ENCODE peak calls at places on chromosomes 12 and 14, in nine cellular contexts. One of them, this sample, is unnamed.

GRCh38 chr12:122454739-122455138 is 32.3 kb upstream of the CLIP1 start:
- DNase-seq in fibroblast of the aortic adventitia: no peak
- DNase-seq in endothelial cell: no peak
- DNase-seq in non-pigmented ciliary epithelial cell: no peak
- DNase-seq in GDM1: no peak
- DNase-seq in activated CD4-positive, alpha-beta T cell treated with anti-CD3 and anti-CD28 coated beads for 48 hours: no peak
- DNase-seq in T1000: no peak
- DNase-seq in stimulated activated CD8-positive, alpha-beta memory T cell treated with anti-CD3 and anti-CD28 coated beads, Interleukin-4, amount 100 ng/mL, for 48 hours: no peak
- DNase-seq in A172: no peak
- DNase-seq in this sample: no peak

GRCh38 chr12:122005252-122005651 is 16.4 kb upstream of the BCL7A start:
- DNase-seq in activated CD4-positive, alpha-beta T cell treated with anti-CD3 and anti-CD28 coated beads for 48 hours: no peak
- DNase-seq in fibroblast of the aortic adventitia: no peak
- DNase-seq in stimulated activated CD8-positive, alpha-beta memory T cell treated with anti-CD3 and anti-CD28 coated beads, Interleukin-4, amount 100 ng/mL, for 48 hours: no peak
- DNase-seq in GDM1: no peak
- DNase-seq in endothelial cell: no peak
- DNase-seq in non-pigmented ciliary epithelial cell: no peak
- DNase-seq in A172: no peak
- DNase-seq in T1000: no peak
- DNase-seq in this sample: peak; percentile 18

GRCh38 chr14:71169028-71169427 is 261.8 kb downstream of the PCNX1 start:
- DNase-seq in GDM1: no peak
- DNase-seq in A172: no peak
- DNase-seq in T1000: no peak
- DNase-seq in non-pigmented ciliary epithelial cell: no peak
- DNase-seq in stimulated activated CD8-positive, alpha-beta memory T cell treated with anti-CD3 and anti-CD28 coated beads, Interleukin-4, amount 100 ng/mL, for 48 hours: no peak
- DNase-seq in activated CD4-positive, alpha-beta T cell treated with anti-CD3 and anti-CD28 coated beads for 48 hours: no peak
- DNase-seq in endothelial cell: no peak
- DNase-seq in fibroblast of the aortic adventitia: no peak
- DNase-seq in this sample: no peak

GRCh38 chr14:71538949-71539659 is 393.1 kb upstream of the RGS6 start:
- DNase-seq in GDM1: no peak
- DNase-seq in non-pigmented ciliary epithelial cell: no peak
- DNase-seq in T1000: no peak
- DNase-seq in stimulated activated CD8-positive, alpha-beta memory T cell treated with anti-CD3 and anti-CD28 coated beads, Interleukin-4, amount 100 ng/mL, for 48 hours: no peak
- DNase-seq in endothelial cell: no peak
- DNase-seq in fibroblast of the aortic adventitia: peak; percentile 78
- DNase-seq in A172: no peak
- DNase-seq in activated CD4-positive, alpha-beta T cell treated with anti-CD3 and anti-CD28 coated beads for 48 hours: no peak
- DNase-seq in this sample: no peak

GRCh38 chr14:31205681-31206535 is 1.7 kb downstream of the HECTD1 start:
- DNase-seq in T1000: no peak
- DNase-seq in non-pigmented ciliary epithelial cell: no peak
- DNase-seq in activated CD4-positive, alpha-beta T cell treated with anti-CD3 and anti-CD28 coated beads for 48 hours: no peak
- DNase-seq in stimulated activated CD8-positive, alpha-beta memory T cell treated with anti-CD3 and anti-CD28 coated beads, Interleukin-4, amount 100 ng/mL, for 48 hours: no peak
- DNase-seq in A172: peak; percentile 13
- DNase-seq in endothelial cell: no peak
- DNase-seq in GDM1: no peak
- DNase-seq in fibroblast of the aortic adventitia: peak; percentile 68
- DNase-seq in this sample: no peak

GRCh38 chr14:64790478-64790877 is 86.3 kb downstream of the PLEKHG3 start:
- DNase-seq in GDM1: no peak
- DNase-seq in non-pigmented ciliary epithelial cell: no peak
- DNase-seq in stimulated activated CD8-positive, alpha-beta memory T cell treated with anti-CD3 and anti-CD28 coated beads, Interleukin-4, amount 100 ng/mL, for 48 hours: no peak
- DNase-seq in fibroblast of the aortic adventitia: no peak
- DNase-seq in A172: no peak
- DNase-seq in activated CD4-positive, alpha-beta T cell treated with anti-CD3 and anti-CD28 coated beads for 48 hours: no peak
- DNase-seq in endothelial cell: no peak
- DNase-seq in T1000: no peak
- DNase-seq in this sample: no peak

GRCh38 chr12:103422328-103422727 is 73.4 kb downstream of the C12orf42 start:
- DNase-seq in A172: no peak
- DNase-seq in stimulated activated CD8-positive, alpha-beta memory T cell treated with anti-CD3 and anti-CD28 coated beads, Interleukin-4, amount 100 ng/mL, for 48 hours: no peak
- DNase-seq in T1000: no peak
- DNase-seq in endothelial cell: no peak
- DNase-seq in fibroblast of the aortic adventitia: no peak
- DNase-seq in activated CD4-positive, alpha-beta T cell treated with anti-CD3 and anti-CD28 coated beads for 48 hours: no peak
- DNase-seq in GDM1: no peak
- DNase-seq in non-pigmented ciliary epithelial cell: no peak
- DNase-seq in this sample: no peak

GRCh38 chr12:69511870-69512269 is 41.7 kb downstream of the FRS2 start:
- DNase-seq in activated CD4-positive, alpha-beta T cell treated with anti-CD3 and anti-CD28 coated beads for 48 hours: no peak
- DNase-seq in non-pigmented ciliary epithelial cell: no peak
- DNase-seq in T1000: no peak
- DNase-seq in A172: no peak
- DNase-seq in endothelial cell: no peak
- DNase-seq in fibroblast of the aortic adventitia: no peak
- DNase-seq in GDM1: no peak
- DNase-seq in stimulated activated CD8-positive, alpha-beta memory T cell treated with anti-CD3 and anti-CD28 coated beads, Interleukin-4, amount 100 ng/mL, for 48 hours: no peak
- DNase-seq in this sample: no peak

GRCh38 chr14:94539181-94539580 is 22.1 kb upstream of the SERPINA4 start:
- DNase-seq in endothelial cell: no peak
- DNase-seq in activated CD4-positive, alpha-beta T cell treated with anti-CD3 and anti-CD28 coated beads for 48 hours: no peak
- DNase-seq in A172: no peak
- DNase-seq in T1000: no peak
- DNase-seq in fibroblast of the aortic adventitia: no peak
- DNase-seq in stimulated activated CD8-positive, alpha-beta memory T cell treated with anti-CD3 and anti-CD28 coated beads, Interleukin-4, amount 100 ng/mL, for 48 hours: no peak
- DNase-seq in non-pigmented ciliary epithelial cell: no peak
- DNase-seq in GDM1: no peak
- DNase-seq in this sample: no peak

GRCh38 chr12:89140580-89141236 is 211.6 kb downstream of the DUSP6 start:
- DNase-seq in GDM1: no peak
- DNase-seq in T1000: no peak
- DNase-seq in endothelial cell: no peak
- DNase-seq in A172: no peak
- DNase-seq in fibroblast of the aortic adventitia: peak; percentile 74
- DNase-seq in activated CD4-positive, alpha-beta T cell treated with anti-CD3 and anti-CD28 coated beads for 48 hours: no peak
- DNase-seq in non-pigmented ciliary epithelial cell: no peak
- DNase-seq in stimulated activated CD8-positive, alpha-beta memory T cell treated with anti-CD3 and anti-CD28 coated beads, Interleukin-4, amount 100 ng/mL, for 48 hours: no peak
- DNase-seq in this sample: no peak

GRCh38 chr12:77442633-77443032 is 377.3 kb upstream of the E2F7 start:
- DNase-seq in non-pigmented ciliary epithelial cell: no peak
- DNase-seq in fibroblast of the aortic adventitia: peak; percentile 42
- DNase-seq in GDM1: no peak
- DNase-seq in stimulated activated CD8-positive, alpha-beta memory T cell treated with anti-CD3 and anti-CD28 coated beads, Interleukin-4, amount 100 ng/mL, for 48 hours: no peak
- DNase-seq in T1000: no peak
- DNase-seq in activated CD4-positive, alpha-beta T cell treated with anti-CD3 and anti-CD28 coated beads for 48 hours: no peak
- DNase-seq in A172: no peak
- DNase-seq in endothelial cell: no peak
- DNase-seq in this sample: no peak

GRCh38 chr12:113897406-113897805 is 68.7 kb downstream of the RBM19 start:
- DNase-seq in non-pigmented ciliary epithelial cell: no peak
- DNase-seq in stimulated activated CD8-positive, alpha-beta memory T cell treated with anti-CD3 and anti-CD28 coated beads, Interleukin-4, amount 100 ng/mL, for 48 hours: no peak
- DNase-seq in endothelial cell: no peak
- DNase-seq in A172: no peak
- DNase-seq in GDM1: no peak
- DNase-seq in T1000: no peak
- DNase-seq in activated CD4-positive, alpha-beta T cell treated with anti-CD3 and anti-CD28 coated beads for 48 hours: no peak
- DNase-seq in fibroblast of the aortic adventitia: no peak
- DNase-seq in this sample: no peak

GRCh38 chr12:779745-780734 is 27.7 kb downstream of the WNK1 start:
- DNase-seq in endothelial cell: no peak
- DNase-seq in fibroblast of the aortic adventitia: peak; percentile 67
- DNase-seq in stimulated activated CD8-positive, alpha-beta memory T cell treated with anti-CD3 and anti-CD28 coated beads, Interleukin-4, amount 100 ng/mL, for 48 hours: no peak
- DNase-seq in non-pigmented ciliary epithelial cell: no peak
- DNase-seq in activated CD4-positive, alpha-beta T cell treated with anti-CD3 and anti-CD28 coated beads for 48 hours: no peak
- DNase-seq in GDM1: no peak
- DNase-seq in T1000: no peak
- DNase-seq in A172: peak; percentile 20
- DNase-seq in this sample: no peak

GRCh38 chr14:106083082-106083481 is 556.7 kb downstream of the TMEM121 start:
- DNase-seq in stimulated activated CD8-positive, alpha-beta memory T cell treated with anti-CD3 and anti-CD28 coated beads, Interleukin-4, amount 100 ng/mL, for 48 hours: no peak
- DNase-seq in endothelial cell: no peak
- DNase-seq in non-pigmented ciliary epithelial cell: no peak
- DNase-seq in T1000: no peak
- DNase-seq in fibroblast of the aortic adventitia: no peak
- DNase-seq in activated CD4-positive, alpha-beta T cell treated with anti-CD3 and anti-CD28 coated beads for 48 hours: no peak
- DNase-seq in GDM1: no peak
- DNase-seq in A172: peak; percentile 4
- DNase-seq in this sample: no peak

GRCh38 chr12:107200394-107200793 is 107.0 kb upstream of the CRY1 start:
- DNase-seq in endothelial cell: no peak
- DNase-seq in T1000: peak; percentile 19
- DNase-seq in fibroblast of the aortic adventitia: peak; percentile 57
- DNase-seq in non-pigmented ciliary epithelial cell: no peak
- DNase-seq in A172: peak; percentile 57
- DNase-seq in activated CD4-positive, alpha-beta T cell treated with anti-CD3 and anti-CD28 coated beads for 48 hours: peak; percentile 16
- DNase-seq in GDM1: no peak
- DNase-seq in stimulated activated CD8-positive, alpha-beta memory T cell treated with anti-CD3 and anti-CD28 coated beads, Interleukin-4, amount 100 ng/mL, for 48 hours: no peak
- DNase-seq in this sample: no peak

GRCh38 chr14:96042218-96042930 is 3.2 kb downstream of the C14orf132 start:
- DNase-seq in activated CD4-positive, alpha-beta T cell treated with anti-CD3 and anti-CD28 coated beads for 48 hours: no peak
- DNase-seq in T1000: no peak
- DNase-seq in stimulated activated CD8-positive, alpha-beta memory T cell treated with anti-CD3 and anti-CD28 coated beads, Interleukin-4, amount 100 ng/mL, for 48 hours: no peak
- DNase-seq in endothelial cell: no peak
- DNase-seq in A172: no peak
- DNase-seq in non-pigmented ciliary epithelial cell: no peak
- DNase-seq in fibroblast of the aortic adventitia: peak; percentile 71
- DNase-seq in GDM1: no peak
- DNase-seq in this sample: no peak

GRCh38 chr12:95733156-95733825 is 57.3 kb downstream of the NTN4 start:
- DNase-seq in A172: peak; percentile 92
- DNase-seq in GDM1: no peak
- DNase-seq in fibroblast of the aortic adventitia: peak; percentile 86
- DNase-seq in stimulated activated CD8-positive, alpha-beta memory T cell treated with anti-CD3 and anti-CD28 coated beads, Interleukin-4, amount 100 ng/mL, for 48 hours: no peak
- DNase-seq in T1000: peak; percentile 4
- DNase-seq in non-pigmented ciliary epithelial cell: no peak
- DNase-seq in activated CD4-positive, alpha-beta T cell treated with anti-CD3 and anti-CD28 coated beads for 48 hours: no peak
- DNase-seq in endothelial cell: no peak
- DNase-seq in this sample: no peak

GRCh38 chr14:89465894-89466293 is 48.9 kb upstream of the FOXN3 start:
- DNase-seq in A172: no peak
- DNase-seq in non-pigmented ciliary epithelial cell: no peak
- DNase-seq in GDM1: no peak
- DNase-seq in stimulated activated CD8-positive, alpha-beta memory T cell treated with anti-CD3 and anti-CD28 coated beads, Interleukin-4, amount 100 ng/mL, for 48 hours: no peak
- DNase-seq in fibroblast of the aortic adventitia: no peak
- DNase-seq in endothelial cell: no peak
- DNase-seq in activated CD4-positive, alpha-beta T cell treated with anti-CD3 and anti-CD28 coated beads for 48 hours: no peak
- DNase-seq in T1000: no peak
- DNase-seq in this sample: no peak

GRCh38 chr14:54650331-54651017 is 83.5 kb downstream of the SAMD4A start:
- DNase-seq in fibroblast of the aortic adventitia: peak; percentile 70
- DNase-seq in endothelial cell: no peak
- DNase-seq in T1000: peak; percentile 23
- DNase-seq in stimulated activated CD8-positive, alpha-beta memory T cell treated with anti-CD3 and anti-CD28 coated beads, Interleukin-4, amount 100 ng/mL, for 48 hours: no peak
- DNase-seq in non-pigmented ciliary epithelial cell: no peak
- DNase-seq in activated CD4-positive, alpha-beta T cell treated with anti-CD3 and anti-CD28 coated beads for 48 hours: no peak
- DNase-seq in GDM1: peak; percentile 58
- DNase-seq in A172: peak; percentile 27
- DNase-seq in this sample: peak; percentile 88

GRCh38 chr14:71751264-71751663 is 181.0 kb upstream of the RGS6 start:
- DNase-seq in endothelial cell: no peak
- DNase-seq in activated CD4-positive, alpha-beta T cell treated with anti-CD3 and anti-CD28 coated beads for 48 hours: peak; percentile 13
- DNase-seq in fibroblast of the aortic adventitia: peak; percentile 19
- DNase-seq in GDM1: no peak
- DNase-seq in A172: peak; percentile 7
- DNase-seq in non-pigmented ciliary epithelial cell: no peak
- DNase-seq in T1000: no peak
- DNase-seq in stimulated activated CD8-positive, alpha-beta memory T cell treated with anti-CD3 and anti-CD28 coated beads, Interleukin-4, amount 100 ng/mL, for 48 hours: no peak
- DNase-seq in this sample: no peak

GRCh38 chr12:62900686-62901272 is 34.2 kb downstream of the PPM1H start:
- DNase-seq in endothelial cell: no peak
- DNase-seq in A172: no peak
- DNase-seq in GDM1: no peak
- DNase-seq in T1000: no peak
- DNase-seq in fibroblast of the aortic adventitia: peak; percentile 5
- DNase-seq in non-pigmented ciliary epithelial cell: no peak
- DNase-seq in stimulated activated CD8-positive, alpha-beta memory T cell treated with anti-CD3 and anti-CD28 coated beads, Interleukin-4, amount 100 ng/mL, for 48 hours: no peak
- DNase-seq in activated CD4-positive, alpha-beta T cell treated with anti-CD3 and anti-CD28 coated beads for 48 hours: no peak
- DNase-seq in this sample: no peak

GRCh38 chr12:64407342-64408223 is 3.4 kb downstream of the XPOT start:
- DNase-seq in non-pigmented ciliary epithelial cell: no peak
- DNase-seq in T1000: no peak
- DNase-seq in fibroblast of the aortic adventitia: no peak
- DNase-seq in GDM1: no peak
- DNase-seq in activated CD4-positive, alpha-beta T cell treated with anti-CD3 and anti-CD28 coated beads for 48 hours: no peak
- DNase-seq in endothelial cell: no peak
- DNase-seq in A172: no peak
- DNase-seq in stimulated activated CD8-positive, alpha-beta memory T cell treated with anti-CD3 and anti-CD28 coated beads, Interleukin-4, amount 100 ng/mL, for 48 hours: no peak
- DNase-seq in this sample: no peak

GRCh38 chr12:54217309-54217661 is 28.5 kb upstream of the SMUG1 start:
- DNase-seq in endothelial cell: no peak
- DNase-seq in GDM1: no peak
- DNase-seq in A172: no peak
- DNase-seq in fibroblast of the aortic adventitia: no peak
- DNase-seq in stimulated activated CD8-positive, alpha-beta memory T cell treated with anti-CD3 and anti-CD28 coated beads, Interleukin-4, amount 100 ng/mL, for 48 hours: no peak
- DNase-seq in T1000: no peak
- DNase-seq in non-pigmented ciliary epithelial cell: no peak
- DNase-seq in activated CD4-positive, alpha-beta T cell treated with anti-CD3 and anti-CD28 coated beads for 48 hours: no peak
- DNase-seq in this sample: no peak

GRCh38 chr12:126397071-126397571 is 1331.9 kb downstream of the AACS start:
- DNase-seq in GDM1: no peak
- DNase-seq in non-pigmented ciliary epithelial cell: no peak
- DNase-seq in endothelial cell: no peak
- DNase-seq in stimulated activated CD8-positive, alpha-beta memory T cell treated with anti-CD3 and anti-CD28 coated beads, Interleukin-4, amount 100 ng/mL, for 48 hours: no peak
- DNase-seq in fibroblast of the aortic adventitia: peak; percentile 84
- DNase-seq in activated CD4-positive, alpha-beta T cell treated with anti-CD3 and anti-CD28 coated beads for 48 hours: no peak
- DNase-seq in T1000: no peak
- DNase-seq in A172: no peak
- DNase-seq in this sample: no peak

GRCh38 chr12:65355461-65355860 is 77.0 kb downstream of the MSRB3 start:
- DNase-seq in fibroblast of the aortic adventitia: peak; percentile 7
- DNase-seq in activated CD4-positive, alpha-beta T cell treated with anti-CD3 and anti-CD28 coated beads for 48 hours: no peak
- DNase-seq in stimulated activated CD8-positive, alpha-beta memory T cell treated with anti-CD3 and anti-CD28 coated beads, Interleukin-4, amount 100 ng/mL, for 48 hours: no peak
- DNase-seq in non-pigmented ciliary epithelial cell: no peak
- DNase-seq in GDM1: no peak
- DNase-seq in endothelial cell: no peak
- DNase-seq in A172: no peak
- DNase-seq in T1000: no peak
- DNase-seq in this sample: no peak

GRCh38 chr14:105894978-105895881 is 368.8 kb downstream of the TMEM121 start:
- DNase-seq in T1000: no peak
- DNase-seq in activated CD4-positive, alpha-beta T cell treated with anti-CD3 and anti-CD28 coated beads for 48 hours: no peak
- DNase-seq in endothelial cell: no peak
- DNase-seq in non-pigmented ciliary epithelial cell: no peak
- DNase-seq in stimulated activated CD8-positive, alpha-beta memory T cell treated with anti-CD3 and anti-CD28 coated beads, Interleukin-4, amount 100 ng/mL, for 48 hours: no peak
- DNase-seq in A172: no peak
- DNase-seq in GDM1: no peak
- DNase-seq in fibroblast of the aortic adventitia: no peak
- DNase-seq in this sample: peak; percentile 62

GRCh38 chr12:50925342-50925651 is 27.0 kb upstream of the HIGD1C start:
- DNase-seq in activated CD4-positive, alpha-beta T cell treated with anti-CD3 and anti-CD28 coated beads for 48 hours: no peak
- DNase-seq in fibroblast of the aortic adventitia: peak; percentile 5
- DNase-seq in non-pigmented ciliary epithelial cell: no peak
- DNase-seq in GDM1: no peak
- DNase-seq in endothelial cell: no peak
- DNase-seq in A172: no peak
- DNase-seq in stimulated activated CD8-positive, alpha-beta memory T cell treated with anti-CD3 and anti-CD28 coated beads, Interleukin-4, amount 100 ng/mL, for 48 hours: peak; percentile 35
- DNase-seq in T1000: no peak
- DNase-seq in this sample: peak; percentile 74

This sample was measured in kidney.